ENCODE peak calls at places on chromosomes 5 and 9, in five cellular contexts. O is psoas muscle, F is spleen, Q is suprapubic skin, E is sigmoid colon. N is an unnamed sample.

GRCh38 chr9:133374612-133375115 is 1.2 kb downstream of the SURF4 start:
- DNase-seq in O (no peak), F (no peak), Q (no peak), E (no peak), N (no peak)

GRCh38 chr5:170164087-170164486 is 58.4 kb downstream of the FOXI1 start:
- DNase-seq in O (no peak), F (no peak), Q (no peak), E (no peak), N (no peak)

GRCh38 chr5:2012885-2013284 is 130.2 kb upstream of the IRX4 start:
- DNase-seq in O (no peak), F (no peak), Q (no peak), E (no peak), N (no peak)

GRCh38 chr9:97388721-97389238 is 23.1 kb upstream of the TDRD7 start:
- DNase-seq in O (no peak), F (no peak), Q (no peak), E (no peak), N (no peak)

GRCh38 chr9:33791117-33791516 is 4.2 kb upstream of the PRSS3 start:
- DNase-seq in O (no peak), F (no peak), Q (no peak), E (no peak), N (no peak)

GRCh38 chr5:10705736-10706135 is 55.3 kb downstream of the DAP start:
- DNase-seq in O (no peak), F (no peak), Q (no peak), E (no peak), N (no peak)

GRCh38 chr5:93307557-93307956 is 273.5 kb downstream of the NR2F1-AS1 start:
- DNase-seq in O (no peak), F (no peak), Q (no peak), E (no peak), N (no peak)

GRCh38 chr5:10913181-10913810 is 152.3 kb upstream of the DAP start:
- DNase-seq in O (no peak), F (no peak), Q (no peak), E (no peak), N (no peak)

GRCh38 chr9:89500008-89500407 is 2.1 kb upstream of the SEMA4D start:
- DNase-seq in O (no peak), F (no peak), Q (no peak), E (no peak), N (no peak)

GRCh38 chr5:6504677-6505414 is 56.2 kb downstream of the UBE2QL1 start:
- DNase-seq in O (no peak), F (no peak), Q (no peak), E (no peak), N (no peak)

GRCh38 chr9:111297061-111297824 is 32.8 kb downstream of the OR2K2 start:
- DNase-seq in O (no peak), F (no peak), Q (no peak), E (no peak), N (no peak)

GRCh38 chr9:98658965-98659364 is 49.8 kb downstream of the GABBR2 start:
- DNase-seq in O (no peak), F (no peak), Q (no peak), E (no peak), N (no peak)

GRCh38 chr5:59128646-59129290 is 545.9 kb downstream of the RAB3C start:
- DNase-seq in O (no peak), F (no peak), Q (no peak), E (no peak), N (no peak)

GRCh38 chr5:17132444-17133083 is 84.9 kb upstream of the BASP1 start:
- DNase-seq in O (no peak), F (no peak), Q (no peak), E (no peak), N (no peak)

GRCh38 chr9:23820731-23821399 is 5.2 kb downstream of the ELAVL2 start:
- DNase-seq in O (no peak), F (no peak), Q (no peak), E (no peak), N (no peak)

GRCh38 chr5:142694092-142694856 is 8.4 kb upstream of the FGF1 start:
- DNase-seq in O (no peak), F (no peak), Q (no peak), E (no peak), N (no peak)

GRCh38 chr5:135505973-135506372 is 29.8 kb downstream of the NEUROG1 start:
- DNase-seq in O (no peak), F (no peak), Q (no peak), E (no peak), N (no peak)

GRCh38 chr9:127032256-127032655 is 90.2 kb downstream of the ANGPTL2 start:
- DNase-seq in O (no peak), F (no peak), Q (no peak), E (no peak), N (no peak)

GRCh38 chr5:149537374-149537959 is 13.8 kb downstream of the CSNK1A1 start:
- DNase-seq in O (no peak), F (no peak), Q (no peak), E (no peak), N (no peak)

GRCh38 chr5:113265190-113265589 is 169.6 kb downstream of the TSSK1B start:
- DNase-seq in O (no peak), F (no peak), Q (no peak), E (no peak), N (no peak)

GRCh38 chr5:43034591-43034968 is 5.5 kb downstream of the ANXA2R start:
- DNase-seq in O (no peak), F (no peak), Q (no peak), E (no peak), N (no peak)

GRCh38 chr9:92638621-92639101 is 31.3 kb downstream of the IPPK start:
- DNase-seq in O (no peak), F (peak; percentile 67), Q (peak; percentile 65), E (peak; percentile 60), N (no peak)

GRCh38 chr9:95048225-95049087 is 269.1 kb downstream of the FANCC start:
- DNase-seq in O (peak; percentile 69), F (peak; percentile 92), Q (no peak), E (no peak), N (no peak)

GRCh38 chr9:95047452-95048224 is 269.9 kb downstream of the FANCC start:
- DNase-seq in O (no peak), F (no peak), Q (no peak), E (no peak), N (no peak)

GRCh38 chr9:95043826-95044225 is 273.7 kb downstream of the FANCC start:
- DNase-seq in O (no peak), F (no peak), Q (no peak), E (no peak), N (no peak)

GRCh38 chr9:95044731-95045508 is 272.6 kb downstream of the FANCC start:
- DNase-seq in O (peak; percentile 52), F (no peak), Q (no peak), E (no peak), N (peak; percentile 78)

GRCh38 chr9:95045751-95046150 is 271.8 kb downstream of the FANCC start:
- DNase-seq in O (no peak), F (no peak), Q (no peak), E (no peak), N (no peak)
- H3K4me1 ChIP-seq in O (peaks cover 63% of the 10 kb centered on the region), F (peaks cover 2% of the 10 kb centered on the region), Q (peaks cover 51% of the 10 kb centered on the region), E (peaks cover 89% of the 10 kb centered on the region), N (peaks cover 4% of the 10 kb centered on the region)

GRCh38 chr9:18550286-18550685 is 76.3 kb downstream of the ADAMTSL1 start:
- DNase-seq in O (no peak), F (no peak), Q (no peak), E (no peak), N (no peak)
- H3K4me3 ChIP-seq in O (no peak overlapping the region), F (no peak overlapping the region), Q (no peak overlapping the region), E (no peak overlapping the region), N (no peak overlapping the region)

DNA sequence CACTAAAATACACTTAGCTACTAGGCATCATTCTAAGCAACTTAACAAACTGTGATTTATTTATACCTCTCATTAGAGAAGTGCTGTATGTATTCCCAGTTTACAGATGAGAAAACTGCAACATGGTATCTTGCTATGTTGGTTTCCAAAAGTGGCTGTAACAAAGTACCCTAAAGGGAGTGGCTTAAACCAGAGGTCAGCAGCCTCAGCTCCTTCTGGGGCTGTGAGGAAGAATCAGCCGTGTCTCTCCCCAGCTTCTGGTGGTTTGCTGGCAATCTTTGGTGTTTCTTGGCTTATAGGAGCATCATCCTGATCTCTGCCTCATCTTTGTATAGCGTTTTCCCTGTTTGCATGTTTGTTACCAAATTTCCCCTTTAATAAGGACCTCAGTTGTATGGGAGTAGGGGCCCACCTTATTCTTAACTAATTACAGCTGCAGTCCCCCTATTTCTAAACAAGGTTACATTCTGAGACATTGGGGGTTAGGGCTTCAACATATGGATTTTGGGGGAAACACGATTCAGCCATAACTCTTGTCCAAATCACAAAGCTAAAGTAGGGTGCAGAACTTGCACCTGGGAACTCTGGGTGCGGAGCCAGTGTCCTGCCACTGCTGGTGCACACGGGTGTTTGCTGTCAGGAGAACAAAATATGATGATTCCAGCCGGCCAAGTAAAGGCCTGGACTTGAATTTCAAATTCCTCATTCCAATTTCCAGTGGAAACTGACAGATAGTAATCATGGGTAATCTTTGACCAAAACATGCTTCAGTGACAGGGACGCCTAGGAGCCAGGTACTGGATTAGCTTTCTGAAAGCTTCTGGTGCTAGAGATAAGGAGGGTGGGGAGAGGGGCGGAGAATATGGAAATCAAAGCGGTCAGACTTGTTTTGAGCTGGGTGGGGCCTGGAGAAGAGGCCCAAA is 43.3 kb downstream of the RAI14 start:
- DNase-seq in O (no peak), F (no peak), Q (no peak), E (no peak), N (no peak)
- H3K4me1 ChIP-seq in O (no peaks in the 10 kb centered on the region), F (peaks cover 3% of the 10 kb centered on the region), Q (peaks cover 30% of the 10 kb centered on the region), E (peaks cover 29% of the 10 kb centered on the region), N (peaks cover 11% of the 10 kb centered on the region)

DNA sequence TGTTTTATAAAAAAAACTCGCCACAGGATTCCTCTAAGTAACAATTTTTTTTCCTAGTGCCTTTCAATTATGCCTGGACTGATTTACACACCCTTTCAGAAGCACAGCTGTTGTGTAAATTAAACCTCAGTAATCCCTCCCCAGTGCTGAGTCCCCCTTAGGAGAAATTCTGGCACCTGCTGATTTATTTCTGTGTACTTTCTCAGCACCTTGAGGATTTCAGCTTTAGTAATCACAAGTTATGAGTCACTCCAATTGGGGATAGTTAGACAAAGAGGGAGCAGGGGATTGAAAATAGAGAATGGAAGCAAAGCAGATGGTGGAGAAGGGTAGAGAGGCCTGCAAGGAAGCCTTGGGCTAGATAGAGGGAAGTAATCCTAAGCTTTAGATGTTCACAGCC is 171.7 kb downstream of the TTLL11 start:
- DNase-seq in O (no peak), F (no peak), Q (no peak), E (no peak), N (no peak)
- H3K4me3 ChIP-seq in O (no peak overlapping the region), F (no peak overlapping the region), Q (no peak overlapping the region), E (no peak overlapping the region), N (no peak overlapping the region)

DNA sequence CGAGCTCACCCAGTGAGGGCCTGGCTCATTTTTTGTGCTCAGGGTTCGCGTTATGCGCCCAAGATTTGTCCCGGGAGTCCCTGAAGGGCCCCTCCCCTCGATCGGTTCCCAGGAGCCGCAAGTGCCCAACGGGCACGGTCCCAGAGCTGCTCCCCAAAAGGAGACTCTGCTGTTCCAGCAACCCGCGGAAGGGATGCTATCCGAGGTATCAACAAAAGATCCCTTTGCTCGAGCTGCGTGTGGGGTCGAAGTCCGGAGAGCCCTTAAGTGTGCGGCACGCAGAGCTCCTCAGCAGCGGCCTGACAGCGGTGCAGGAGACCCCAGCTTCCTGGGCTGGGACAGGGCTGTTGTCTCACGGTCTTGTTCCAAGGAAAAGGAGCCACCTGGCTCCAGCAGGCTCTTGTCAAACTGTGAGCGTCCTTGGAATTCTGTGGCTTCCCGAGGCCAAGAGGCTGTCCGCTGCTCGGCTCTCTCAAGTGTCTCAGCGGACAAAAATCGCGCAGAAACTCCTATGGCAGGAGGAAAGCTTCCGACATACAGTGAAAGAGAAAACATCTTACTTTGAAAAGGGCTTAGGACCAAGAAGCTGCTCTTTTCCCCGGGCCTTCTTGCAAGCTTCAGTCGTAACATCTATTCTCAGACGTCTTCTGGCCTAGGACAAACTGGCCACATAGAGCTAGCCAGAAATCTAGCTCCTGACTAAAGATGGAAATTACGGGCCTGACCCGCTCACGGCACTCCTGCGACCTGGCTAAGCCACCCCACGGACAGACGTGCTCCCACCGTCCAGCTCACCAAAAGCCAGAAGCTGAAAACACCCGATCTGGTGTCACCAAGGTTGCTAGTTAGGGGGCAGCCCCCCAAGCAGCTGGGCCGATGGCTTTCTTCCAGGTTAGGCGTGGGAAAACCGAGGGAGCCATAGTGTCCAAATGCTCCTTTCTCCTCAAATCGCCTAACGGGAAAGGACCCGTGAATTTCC is 2.6 kb upstream of the FOXB2 start:
- DNase-seq in O (no peak), F (no peak), Q (no peak), E (no peak), N (no peak)
- H3K4me1 ChIP-seq in O (peaks cover 35% of the 10 kb centered on the region), F (peaks cover 14% of the 10 kb centered on the region), Q (peaks cover 49% of the 10 kb centered on the region), E (peaks cover 69% of the 10 kb centered on the region), N (peaks cover 3% of the 10 kb centered on the region)

N was measured in iPS DF 6.9.